ENCODE peak calls at places on chromosome 16, in four cellular contexts. O is thoracic aorta, I is nucleus accumbens, W is RWPE1. Q is an unnamed sample.

GRCh38 chr16:27195941-27196595 is 7.3 kb upstream of the KDM8 start:
- DNase-seq in O (no peak), I (no peak), W (no peak), Q (no peak)

GRCh38 chr16:81189100-81189664 is 49.3 kb upstream of the BCO1 start:
- DNase-seq in O (peak; percentile 8), I (peak; percentile 73), W (no peak), Q (no peak)

GRCh38 chr16:17331071-17331521 is 139.7 kb downstream of the XYLT1 start:
- DNase-seq in O (peak; percentile 63), I (no peak), W (no peak), Q (no peak)

GRCh38 chr16:85778873-85779272 is 20.5 kb downstream of the EMC8 start:
- DNase-seq in O (no peak), I (no peak), W (no peak), Q (no peak)

GRCh38 chr16:67504190-67505021 is 21.1 kb upstream of the AGRP start:
- DNase-seq in O (no peak), I (no peak), W (no peak), Q (peak; percentile 18)

GRCh38 chr16:57004387-57005250 is 15.3 kb downstream of the NLRC5 start:
- DNase-seq in O (no peak), I (no peak), W (no peak), Q (peak; percentile 17)

GRCh38 chr16:75226550-75227360 is 8.0 kb downstream of the CTRB1 start:
- DNase-seq in O (no peak), I (no peak), W (no peak), Q (peak; percentile 73)

GRCh38 chr16:85844786-85845185 is 45.3 kb downstream of the COX4I1 start:
- DNase-seq in O (no peak), I (no peak), W (no peak), Q (no peak)

GRCh38 chr16:50712568-50712914 is 19.1 kb downstream of the NOD2 start:
- DNase-seq in O (no peak), I (no peak), W (no peak), Q (no peak)

GRCh38 chr16:67528870-67529638 is 425 bp downstream of the RIPOR1 start:
- DNase-seq in O (no peak), I (no peak), W (peak; percentile 63), Q (peak; percentile 87)

GRCh38 chr16:63925221-63925620 is 1196.6 kb downstream of the CDH11 start:
- DNase-seq in O (no peak), I (no peak), W (no peak), Q (no peak)

GRCh38 chr16:83935858-83936255 is 17.2 kb upstream of the OSGIN1 start:
- DNase-seq in O (no peak), I (no peak), W (no peak), Q (no peak)

GRCh38 chr16:79943738-79944137 is 343.2 kb upstream of the MAF start:
- DNase-seq in O (no peak), I (no peak), W (peak; percentile 6), Q (no peak)

GRCh38 chr16:74654536-74654935 is 12.1 kb downstream of the RFWD3 start:
- DNase-seq in O (no peak), I (no peak), W (no peak), Q (no peak)

GRCh38 chr16:83810906-83811305 is 3.1 kb downstream of the HSBP1 start:
- DNase-seq in O (no peak), I (no peak), W (no peak), Q (no peak)

GRCh38 chr16:66928702-66929388 is 3.5 kb upstream of the RRAD start:
- DNase-seq in O (no peak), I (no peak), W (no peak), Q (peak; percentile 79)

GRCh38 chr16:66278111-66278531 is 88.4 kb upstream of the CDH5 start:
- DNase-seq in O (no peak), I (no peak), W (peak; percentile 75), Q (no peak)

GRCh38 chr16:82773018-82773417 is 146.2 kb downstream of the CDH13 start:
- DNase-seq in O (no peak), I (no peak), W (no peak), Q (no peak)

GRCh38 chr16:87435399-87436224 is 43.5 kb downstream of the MAP1LC3B start:
- DNase-seq in O (no peak), I (no peak), W (no peak), Q (no peak)

GRCh38 chr16:23030001-23030400 is 119.3 kb downstream of the USP31 start:
- DNase-seq in O (no peak), I (no peak), W (no peak), Q (no peak)

GRCh38 chr16:53852678-53853077 is 148.7 kb downstream of the FTO start:
- DNase-seq in O (no peak), I (no peak), W (no peak), Q (no peak)

GRCh38 chr16:87384162-87384999 is 805 bp upstream of the FBXO31 start:
- DNase-seq in O (no peak), I (no peak), W (peak; percentile 26), Q (peak; percentile 87)

GRCh38 chr16:75789237-75789636 is 62.9 kb upstream of the CPHXL start:
- DNase-seq in O (no peak), I (no peak), W (peak; percentile 64), Q (peak; percentile 58)

GRCh38 chr16:58127033-58127556 is 2.1 kb downstream of the CFAP20 start:
- DNase-seq in O (no peak), I (no peak), W (no peak), Q (no peak)

GRCh38 chr16:23903001-23903414 is 67.2 kb downstream of the PRKCB start:
- DNase-seq in O (no peak), I (no peak), W (peak; percentile 45), Q (no peak)

GRCh38 chr16:87854053-87854906 is 15.0 kb downstream of the SLC7A5 start:
- DNase-seq in O (no peak), I (no peak), W (peak; percentile 81), Q (peak; percentile 85)

GRCh38 chr16:72246423-72246822 is 74.5 kb upstream of the PMFBP1 start:
- DNase-seq in O (no peak), I (no peak), W (no peak), Q (no peak)

GRCh38 chr16:57530531-57531252 is 5.7 kb downstream of the CCDC102A start:
- DNase-seq in O (no peak), I (no peak), W (no peak), Q (peak; percentile 35)

GRCh38 chr16:86091976-86092375 is 193.0 kb downstream of the IRF8 start:
- DNase-seq in O (no peak), I (no peak), W (no peak), Q (no peak)

GRCh38 chr16:23607740-23608139 is 11.6 kb upstream of the NDUFAB1 start:
- DNase-seq in O (no peak), I (no peak), W (no peak), Q (no peak)

GRCh38 chr16:69490707-69491324 is 66.4 kb downstream of the CYB5B start:
- DNase-seq in O (no peak), I (no peak), W (no peak), Q (no peak)

GRCh38 chr16:54282202-54282922 is 4.2 kb downstream of the IRX3 start:
- DNase-seq in O (no peak), I (no peak), W (peak; percentile 48), Q (peak; percentile 94)

GRCh38 chr16:48101069-48101674 is 54.6 kb downstream of the ABCC12 start:
- DNase-seq in O (no peak), I (no peak), W (peak; percentile 14), Q (no peak)

GRCh38 chr16:54136276-54136625 is 150.3 kb downstream of the IRX3 start:
- DNase-seq in O (no peak), I (no peak), W (peak; percentile 13), Q (no peak)